ENCODE peak calls at places on chromosomes 7 and 10, in eight cellular contexts. J is IMR-90, X is GM23338, B is aorta, H is prostate gland, E is neuronal stem cell, Z is endothelial cell of umbilical vein, I is mesenchymal stem cell. G is an unnamed sample.

GRCh38 chr10:13340626-13341370 is 7.3 kb downstream of the SEPHS1 start:
- DNase-seq in J (no peak), X (no peak), B (no peak), H (no peak), E (no peak), Z (no peak), I (no peak), G (no peak)

GRCh38 chr10:56003555-56003954 is 357.5 kb downstream of the ZWINT start:
- DNase-seq in J (no peak), X (no peak), B (no peak), H (no peak), E (no peak), Z (no peak), I (no peak), G (no peak)

GRCh38 chr10:92972066-92972870 is 88.3 kb upstream of the CYP26C1 start:
- DNase-seq in J (peak; percentile 90), X (no peak), B (no peak), H (no peak), E (no peak), Z (peak; percentile 65), I (peak; percentile 94), G (no peak)

GRCh38 chr10:132828681-132829080 is 42.7 kb upstream of the NKX6-2 start:
- DNase-seq in J (no peak), X (no peak), B (no peak), H (no peak), E (no peak), Z (no peak), I (no peak), G (no peak)

GRCh38 chr7:97442-97841 is 94.9 kb upstream of the FAM20C start:
- DNase-seq in J (no peak), X (no peak), B (no peak), H (no peak), E (no peak), Z (no peak), I (no peak), G (no peak)

GRCh38 chr7:151719895-151720238 is 157.0 kb downstream of the PRKAG2 start:
- DNase-seq in J (no peak), X (no peak), B (no peak), H (no peak), E (no peak), Z (no peak), I (no peak), G (no peak)

GRCh38 chr7:76403780-76404494 is 5.6 kb downstream of the SSC4D start:
- DNase-seq in J (no peak), X (no peak), B (no peak), H (no peak), E (no peak), Z (no peak), I (no peak), G (no peak)

GRCh38 chr10:125553091-125553490 is 129.9 kb downstream of the TEX36 start:
- DNase-seq in J (no peak), X (no peak), B (no peak), H (no peak), E (no peak), Z (no peak), I (no peak), G (no peak)

GRCh38 chr10:125148021-125148439 is 12.3 kb downstream of the CTBP2 start:
- DNase-seq in J (no peak), X (no peak), B (no peak), H (no peak), E (no peak), Z (no peak), I (peak; percentile 67), G (no peak)

GRCh38 chr7:75727881-75728592 is 10.7 kb downstream of the HIP1 start:
- DNase-seq in J (peak; percentile 52), X (peak; percentile 43), B (peak; percentile 50), H (peak; percentile 85), E (no peak), Z (peak; percentile 28), I (peak; percentile 76), G (no peak)

GRCh38 chr10:49189422-49189821 is 1.2 kb upstream of the TMEM273 start:
- DNase-seq in J (no peak), X (no peak), B (no peak), H (no peak), E (no peak), Z (no peak), I (no peak), G (no peak)

GRCh38 chr10:78435484-78436222 is 402.0 kb downstream of the RPS24 start:
- DNase-seq in J (no peak), X (no peak), B (no peak), H (no peak), E (no peak), Z (peak; percentile 79), I (no peak), G (no peak)

GRCh38 chr7:99196536-99197288 is 11.2 kb downstream of the KPNA7 start:
- DNase-seq in J (peak; percentile 55), X (peak; percentile 13), B (no peak), H (no peak), E (no peak), Z (no peak), I (peak; percentile 33), G (no peak)

GRCh38 chr7:150665075-150665794 is 20.3 kb upstream of the GIMAP2 start:
- DNase-seq in J (no peak), X (no peak), B (no peak), H (no peak), E (no peak), Z (no peak), I (no peak), G (no peak)

GRCh38 chr7:129940329-129940728 is 12.4 kb downstream of the UBE2H start:
- DNase-seq in J (no peak), X (no peak), B (no peak), H (no peak), E (no peak), Z (no peak), I (no peak), G (no peak)

GRCh38 chr7:104980440-104980839 is 33.6 kb upstream of the KMT2E start:
- DNase-seq in J (no peak), X (no peak), B (no peak), H (no peak), E (no peak), Z (no peak), I (no peak), G (no peak)

GRCh38 chr10:112235920-112236319 is 47.3 kb upstream of the TECTB start:
- DNase-seq in J (peak; percentile 17), X (no peak), B (no peak), H (no peak), E (no peak), Z (no peak), I (no peak), G (no peak)

GRCh38 chr10:125158528-125159485 is 1.6 kb downstream of the CTBP2 start:
- DNase-seq in J (peak; percentile 54), X (no peak), B (peak; percentile 67), H (no peak), E (no peak), Z (peak; percentile 76), I (peak; percentile 78), G (no peak)

GRCh38 chr7:124035706-124036105 is 2.8 kb upstream of the TMEM229A start:
- DNase-seq in J (no peak), X (no peak), B (no peak), H (no peak), E (no peak), Z (no peak), I (no peak), G (no peak)

GRCh38 chr7:29177963-29178612 is 16.5 kb upstream of the CHN2 start:
- DNase-seq in J (no peak), X (no peak), B (peak; percentile 84), H (peak; percentile 23), E (no peak), Z (peak; percentile 90), I (peak; percentile 61), G (no peak)

GRCh38 chr10:101827919-101828600 is 9.8 kb upstream of the OGA start:
- DNase-seq in J (no peak), X (no peak), B (no peak), H (no peak), E (no peak), Z (no peak), I (no peak), G (no peak)

GRCh38 chr10:68406111-68406814 is 814 bp downstream of the RUFY2 start:
- DNase-seq in J (peak; percentile 58), X (peak; percentile 82), B (peak; percentile 72), H (peak; percentile 21), E (peak; percentile 47), Z (peak; percentile 75), I (peak; percentile 80), G (peak; percentile 2)

GRCh38 chr10:35950221-35950620 is 308.1 kb upstream of the FZD8 start:
- DNase-seq in J (no peak), X (no peak), B (no peak), H (no peak), E (no peak), Z (no peak), I (no peak), G (no peak)
- H3K4me3 ChIP-seq in J (no peak overlapping the region), X (no peak overlapping the region), B (no peak overlapping the region), H (no peak overlapping the region), E (no peak overlapping the region), Z (no peak overlapping the region), I (no peak overlapping the region), G (no peak overlapping the region)

DNA sequence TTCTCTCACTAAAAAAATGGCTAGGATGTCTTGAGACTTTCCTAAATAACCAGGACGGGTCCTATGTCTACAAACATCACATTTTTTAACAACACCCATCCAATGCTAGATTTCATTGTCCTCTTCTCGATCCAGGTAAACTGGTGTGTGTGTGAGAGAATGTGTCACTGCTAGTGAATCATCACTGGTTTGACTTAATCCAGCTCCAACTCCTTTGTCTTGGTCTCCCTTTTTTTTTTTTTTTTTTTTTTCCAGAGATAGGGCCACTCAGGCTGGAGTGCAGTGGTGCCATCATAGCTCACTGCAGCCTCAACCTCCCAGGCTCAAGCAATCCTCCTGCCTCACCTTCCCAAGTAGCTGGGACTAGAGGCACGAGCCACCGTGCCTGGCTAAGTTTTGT is 2.0 kb upstream of the UFSP1 start:
- DNase-seq in J (peak; percentile 34), X (no peak), B (no peak), H (no peak), E (no peak), Z (no peak), I (peak; percentile 21), G (no peak)
- H3K27ac ChIP-seq in J (no peak overlapping the region), X (peak overlapping the region; percentile 98), B (no peak overlapping the region), H (peak overlapping the region; percentile 96), E (no peak overlapping the region), Z (no peak overlapping the region), I (no peak overlapping the region), G (no peak overlapping the region)

GRCh38 chr10:5040781-5041470 is 37.3 kb upstream of the AKR1C2 start:
- DNase-seq in J (peak; percentile 7), X (no peak), B (no peak), H (no peak), E (no peak), Z (no peak), I (peak; percentile 26), G (no peak)
- H3K27me3 ChIP-seq in J (no peaks in the 10 kb centered on the region), X (no peaks in the 10 kb centered on the region), B (no peaks in the 10 kb centered on the region), H (peaks cover 2% of the 10 kb centered on the region), E (no peaks in the 10 kb centered on the region), Z (no peaks in the 10 kb centered on the region), I (no peaks in the 10 kb centered on the region), G (no peaks in the 10 kb centered on the region)

DNA sequence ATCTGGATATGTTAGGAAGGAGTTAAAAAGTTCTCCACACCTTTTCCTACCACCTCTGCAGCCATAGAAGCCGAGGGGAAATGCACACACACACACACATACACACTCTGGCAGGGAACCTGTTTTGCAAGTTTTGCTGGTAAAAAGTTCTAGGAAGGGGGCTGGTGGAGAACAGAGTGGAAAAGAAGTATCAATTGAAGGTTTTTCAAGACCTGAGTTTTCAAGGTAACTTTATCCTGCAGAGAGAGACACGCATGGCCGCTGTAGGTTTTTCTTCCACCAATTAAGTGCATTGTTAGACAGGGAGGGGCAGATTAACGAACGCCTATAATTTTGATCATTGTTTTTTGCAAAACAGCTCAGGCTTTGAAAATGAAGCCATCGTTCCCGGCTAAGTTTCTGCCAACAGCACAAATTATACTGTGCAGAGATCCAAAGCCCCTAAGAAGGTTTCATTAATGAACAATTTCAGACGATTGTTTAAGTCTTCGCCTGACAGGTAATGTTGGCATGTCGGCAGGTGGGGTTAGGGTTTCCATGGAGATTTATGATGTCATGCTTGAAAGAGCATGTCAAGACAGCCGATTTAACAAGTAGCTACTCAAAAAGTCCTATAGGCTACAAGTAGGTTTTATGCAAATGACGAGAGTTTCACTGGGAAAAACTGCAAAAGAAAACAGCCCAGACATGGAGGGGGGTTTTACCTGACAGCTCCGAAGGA is 29.7 kb downstream of the KIAA1217 start:
- DNase-seq in J (no peak), X (peak; percentile 62), B (no peak), H (peak; percentile 50), E (no peak), Z (no peak), I (no peak), G (no peak)
- H3K4me3 ChIP-seq in J (no peak overlapping the region), X (peak overlapping the region; percentile 27), B (no peak overlapping the region), H (peak overlapping the region; percentile 16), E (no peak overlapping the region), Z (no peak overlapping the region), I (no peak overlapping the region), G (no peak overlapping the region)